ENCODE peak calls at places on chromosomes 13 and 19, in five cellular contexts. F is neuronal stem cell, P is IMR-90, I is mesendoderm, U is trophoblast cell. M is an unnamed sample.

GRCh38 chr13:39100996-39101751 is 62.9 kb downstream of the NHLRC3 start:
- DNase-seq in F (no peak), P (no peak), I (no peak), U (no peak), M (no peak)

GRCh38 chr13:113920606-113921306 is 53.1 kb downstream of the C13orf46 start:
- DNase-seq in F (no peak), P (no peak), I (no peak), U (no peak), M (no peak)

GRCh38 chr13:27573265-27573664 is 47.1 kb downstream of the LNX2 start:
- DNase-seq in F (no peak), P (peak), I (no peak), U (peak), M (no peak)

GRCh38 chr13:44758595-44759221 is 182.6 kb upstream of the TSC22D1 start:
- DNase-seq in F (no peak), P (peak), I (no peak), U (peak), M (no peak)

GRCh38 chr19:2027361-2027760 is 11.8 kb upstream of the BTBD2 start:
- DNase-seq in F (no peak), P (peak), I (no peak), U (no peak), M (no peak)

GRCh38 chr19:29878973-29879654 is 62.9 kb upstream of the URI1 start:
- DNase-seq in F (no peak), P (peak), I (peak), U (no peak), M (peak)

GRCh38 chr13:98987275-98987674 is 9.4 kb upstream of the DOCK9 start:
- DNase-seq in F (no peak), P (no peak), I (no peak), U (no peak), M (no peak)

GRCh38 chr13:90416519-90416918 is 931.0 kb upstream of the MIR17HG start:
- DNase-seq in F (peak), P (peak), I (peak), U (peak), M (no peak)

GRCh38 chr13:46146898-46147297 is 35.1 kb downstream of the LCP1 start:
- DNase-seq in F (no peak), P (no peak), I (peak), U (no peak), M (peak)

GRCh38 chr19:18848860-18849661 is 17.3 kb downstream of the UPF1 start:
- DNase-seq in F (no peak), P (peak), I (peak), U (no peak), M (no peak)

GRCh38 chr19:35585844-35586243 is at the start of gene PMIS2:
- DNase-seq in F (no peak), P (no peak), I (no peak), U (no peak), M (peak)

GRCh38 chr13:20121154-20121515 is 39.7 kb downstream of the GJA3 start:
- DNase-seq in F (no peak), P (no peak), I (no peak), U (no peak), M (no peak)

GRCh38 chr19:3404324-3405260 is 38.2 kb downstream of the NFIC start:
- DNase-seq in F (no peak), P (peak), I (no peak), U (no peak), M (no peak)

GRCh38 chr19:6423499-6424189 is 967 bp downstream of the KHSRP start:
- DNase-seq in F (no peak), P (peak), I (peak), U (peak), M (peak)

GRCh38 chr19:372306-372890 is 27.8 kb upstream of the MIER2 start:
- DNase-seq in F (no peak), P (peak), I (no peak), U (no peak), M (no peak)

GRCh38 chr13:98393873-98394272 is 183.0 kb downstream of the STK24 start:
- DNase-seq in F (no peak), P (no peak), I (no peak), U (no peak), M (no peak)

GRCh38 chr13:45196622-45197021 is 4.2 kb downstream of the KCTD4 start:
- DNase-seq in F (no peak), P (peak), I (no peak), U (no peak), M (no peak)

GRCh38 chr19:53424968-53425597 is 6.7 kb upstream of the ZNF761 start:
- DNase-seq in F (peak), P (peak), I (peak), U (peak), M (peak)

GRCh38 chr13:21048901-21049655 is 12.3 kb downstream of the LATS2 start:
- DNase-seq in F (no peak), P (no peak), I (peak), U (no peak), M (no peak)

GRCh38 chr19:49097453-49098288 is 12.4 kb downstream of the SNRNP70 start:
- DNase-seq in F (peak), P (peak), I (peak), U (peak), M (peak)

GRCh38 chr13:50894042-50894441 is 15.5 kb upstream of the RNASEH2B start:
- DNase-seq in F (no peak), P (no peak), I (no peak), U (no peak), M (no peak)

GRCh38 chr13:99398916-99399622 is 91.9 kb upstream of the GPR183 start:
- DNase-seq in F (no peak), P (no peak), I (no peak), U (no peak), M (no peak)

GRCh38 chr13:113364933-113365371 is 1.0 kb upstream of the GRTP1 start:
- DNase-seq in F (no peak), P (no peak), I (no peak), U (no peak), M (no peak)

GRCh38 chr19:16088351-16088984 is 12.2 kb downstream of the TPM4 start:
- DNase-seq in F (no peak), P (no peak), I (no peak), U (no peak), M (no peak)

GRCh38 chr13:112060899-112061366 is 6.0 kb upstream of the SOX1 start:
- DNase-seq in F (no peak), P (no peak), I (peak), U (no peak), M (peak)

GRCh38 chr19:48190288-48191284 is 20.1 kb downstream of the ZSWIM9 start:
- DNase-seq in F (no peak), P (peak), I (peak), U (peak), M (peak)

GRCh38 chr13:32852568-32852967 is 163.7 kb upstream of the KL start:
- DNase-seq in F (no peak), P (peak), I (no peak), U (no peak), M (no peak)

GRCh38 chr19:16325161-16325527 is 518 bp downstream of the KLF2 start:
- DNase-seq in F (peak), P (no peak), I (peak), U (no peak), M (peak)

GRCh38 chr19:1076951-1077350 is 10.0 kb downstream of the ARHGAP45 start:
- DNase-seq in F (no peak), P (no peak), I (no peak), U (no peak), M (no peak)

GRCh38 chr13:99124695-99125334 is 75.8 kb upstream of the UBAC2 start:
- DNase-seq in F (no peak), P (peak), I (no peak), U (peak), M (no peak)

GRCh38 chr19:38900220-38900629 is 456 bp downstream of the NFKBIB start:
- DNase-seq in F (no peak), P (no peak), I (no peak), U (peak), M (no peak)

GRCh38 chr13:100040196-100040595 is 48.7 kb upstream of the PCCA start:
- DNase-seq in F (no peak), P (no peak), I (no peak), U (no peak), M (no peak)

GRCh38 chr19:46296722-46297431 is at the start of gene HIF3A:
- DNase-seq in F (peak), P (no peak), I (peak), U (no peak), M (peak)

GRCh38 chr19:34666200-34666957 is 10.6 kb downstream of the SCGB2B2 start:
- DNase-seq in F (no peak), P (no peak), I (no peak), U (no peak), M (no peak)

GRCh38 chr19:35977446-35978222 is 17.4 kb upstream of the SDHAF1 start:
- DNase-seq in F (no peak), P (no peak), I (peak), U (no peak), M (peak)

GRCh38 chr13:97327521-97328221 is 105.5 kb downstream of the MBNL2 start:
- DNase-seq in F (no peak), P (peak), I (no peak), U (no peak), M (no peak)

GRCh38 chr13:97327071-97327470 is 104.9 kb downstream of the MBNL2 start:
- DNase-seq in F (no peak), P (no peak), I (no peak), U (no peak), M (no peak)

GRCh38 chr13:97330448-97330847 is 103.5 kb upstream of the RAP2A start:
- DNase-seq in F (no peak), P (no peak), I (no peak), U (no peak), M (no peak)

GRCh38 chr13:97328222-97328790 is 105.7 kb upstream of the RAP2A start:
- DNase-seq in F (peak), P (peak), I (peak), U (no peak), M (peak)

DNA sequence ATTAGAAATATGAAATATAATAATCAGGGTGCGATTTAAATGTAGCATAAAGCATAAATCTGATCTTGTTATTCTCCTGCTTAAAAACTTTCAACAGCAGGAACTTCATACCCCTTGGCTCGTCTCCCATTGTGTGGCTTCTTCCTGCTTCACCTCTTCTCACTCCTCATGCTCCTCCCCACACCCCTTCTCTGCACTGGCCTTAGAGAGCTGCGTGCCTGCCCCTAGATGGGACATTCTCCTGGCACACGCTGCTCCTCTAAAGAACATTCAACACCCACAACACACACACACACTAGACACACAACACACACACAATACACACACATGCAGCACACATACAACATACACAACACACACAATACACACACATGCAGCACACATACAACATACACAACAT is 104.6 kb upstream of the RAP2A start:
- DNase-seq in F (no peak), P (peak), I (peak), U (no peak), M (no peak)
- H2BK120ac ChIP-seq in F (no peak), P (peak), I (no peak), U (no peak), M (no peak)

GRCh38 chr13:77522444-77522843 is 13.1 kb upstream of the SCEL start:
- DNase-seq in F (no peak), P (no peak), I (no peak), U (no peak), M (no peak)
- H2BK120ac ChIP-seq in F (no peak), P (no peak), I (no peak), U (no peak), M (no peak)

DNA sequence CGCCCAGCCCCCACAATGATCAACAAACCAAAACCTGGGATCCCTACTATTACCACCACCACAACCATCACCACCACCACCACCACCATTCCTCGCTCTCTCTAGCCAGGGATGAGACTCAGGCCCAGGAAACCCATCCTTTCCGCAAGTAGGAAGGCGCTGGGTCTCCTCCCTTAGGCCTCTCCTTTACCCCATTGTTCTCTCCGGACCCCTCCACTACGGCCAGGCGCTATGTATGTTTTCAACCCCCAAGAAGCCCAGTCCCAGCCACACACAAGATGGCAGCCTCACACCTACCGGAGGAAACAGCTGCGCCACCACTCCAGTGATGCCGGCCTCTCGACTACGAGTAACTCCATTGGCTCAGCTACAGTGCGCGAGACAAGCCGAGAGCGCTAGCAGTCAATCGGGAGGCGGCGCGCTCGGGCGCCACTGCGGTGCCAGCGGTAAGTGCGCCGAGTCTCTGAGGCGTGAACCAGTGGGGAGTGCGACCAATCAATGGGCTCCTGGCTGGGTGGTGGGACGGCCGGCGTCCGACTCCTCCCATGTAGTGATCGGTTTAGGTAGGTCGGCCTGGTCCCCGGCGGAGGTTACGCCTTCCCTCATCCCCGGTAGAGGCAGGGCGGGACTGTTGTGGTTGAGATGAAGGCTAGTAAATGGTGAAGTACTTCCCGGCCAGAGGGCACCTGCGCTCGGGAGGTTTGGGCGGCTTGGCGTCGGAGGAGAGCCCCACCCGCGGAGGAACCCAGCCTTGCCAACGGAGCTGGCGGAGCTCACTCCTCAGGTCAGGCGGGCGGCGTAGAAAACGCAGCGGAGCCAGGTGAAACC is at the start of the genes CAB39L and SETDB2:
- DNase-seq in F (peak), P (peak), I (peak), U (peak), M (peak)
- H2BK120ac ChIP-seq in F (no peak), P (peak), I (no peak), U (peak), M (no peak)

DNA sequence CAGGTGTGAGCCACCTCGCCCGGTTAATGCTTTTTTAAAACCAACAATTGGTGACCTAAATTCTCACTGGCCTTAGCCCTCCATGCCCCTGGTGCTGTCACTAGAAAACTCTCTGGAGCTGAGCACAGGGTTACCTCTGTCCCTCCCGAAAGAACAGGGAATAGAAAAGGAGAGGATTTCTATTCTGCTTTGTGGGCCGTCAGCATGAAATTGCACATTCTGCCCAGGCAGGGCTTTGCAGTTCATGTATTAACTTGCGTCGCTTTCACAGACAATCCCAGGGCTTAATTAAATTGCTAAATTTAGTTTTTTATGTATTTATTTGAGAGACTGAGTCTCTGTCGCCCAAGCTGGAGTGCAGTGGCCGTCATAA is 583 bp upstream of the ZNF480 start:
- DNase-seq in F (no peak), P (no peak), I (peak), U (no peak), M (no peak)
- H2BK120ac ChIP-seq in F (no peak), P (no peak), I (no peak), U (no peak), M (no peak)